ENCODE peak calls at places on chromosomes 1 and 21, in ten cellular contexts. T is foreskin fibroblast; Z is astrocyte of the spinal cord; J is neural crest cell; A is epithelial cell of esophagus; K is heart left ventricle; S is activated B cell treated with CpG ODN at 0.5 μM for 24 hours; V is fibroblast of the aortic adventitia; B is CD8-positive, alpha-beta T cell; F is spleen. P is an unnamed sample.

GRCh38 chr1:230757856-230758704 is 10.9 kb downstream of the CAPN9 start:
- DNase-seq in B (no peak), V (no peak), K (no peak), S (no peak), J (no peak), Z (no peak), A (no peak), T (no peak), F (no peak), P (no peak)

GRCh38 chr21:33834801-33835500 is 80.7 kb downstream of the ATP5PO start:
- DNase-seq in T (no peak), K (no peak), F (no peak), Z (no peak), V (no peak), A (no peak), S (no peak), B (peak), J (no peak), P (no peak)

GRCh38 chr1:25145775-25146381 is 86.4 kb downstream of the SYF2 start:
- DNase-seq in S (no peak), J (no peak), V (no peak), Z (no peak), A (no peak), F (no peak), B (no peak), T (no peak), K (no peak), P (peak)

GRCh38 chr21:46097826-46098286 is at the start of gene COL6A2:
- DNase-seq in A (no peak), Z (peak), F (peak), S (peak), B (peak), V (peak), T (peak), J (peak), K (peak), P (peak)

GRCh38 chr1:156508205-156508954 is 7.8 kb upstream of the MEF2D start:
- DNase-seq in T (peak), S (no peak), Z (peak), J (no peak), F (no peak), V (peak), A (no peak), B (no peak), K (peak), P (peak)

GRCh38 chr1:110307239-110307974 is 31.8 kb upstream of the RBM15 start:
- DNase-seq in T (no peak), Z (no peak), J (no peak), A (no peak), F (no peak), B (no peak), V (no peak), S (no peak), K (no peak), P (no peak)

GRCh38 chr21:44686000-44686781 is 4.2 kb upstream of the KRTAP12-1 start:
- DNase-seq in Z (no peak), K (peak), T (no peak), J (no peak), F (no peak), A (no peak), V (no peak), S (no peak), B (peak), P (no peak)

GRCh38 chr1:161287482-161288054 is 22.2 kb downstream of the MPZ start:
- DNase-seq in K (no peak), F (no peak), A (no peak), S (no peak), T (no peak), B (no peak), Z (no peak), J (no peak), V (no peak), P (no peak)

GRCh38 chr1:206833131-206833530 is 32.3 kb upstream of the IL20 start:
- DNase-seq in S (no peak), T (no peak), K (no peak), A (no peak), B (no peak), J (no peak), F (no peak), V (no peak), Z (no peak), P (no peak)

GRCh38 chr1:63326473-63327380 is 4.4 kb downstream of the FOXD3 start:
- DNase-seq in V (peak), F (no peak), T (peak), Z (no peak), S (no peak), B (no peak), A (no peak), J (peak), K (no peak), P (peak)

DNA sequence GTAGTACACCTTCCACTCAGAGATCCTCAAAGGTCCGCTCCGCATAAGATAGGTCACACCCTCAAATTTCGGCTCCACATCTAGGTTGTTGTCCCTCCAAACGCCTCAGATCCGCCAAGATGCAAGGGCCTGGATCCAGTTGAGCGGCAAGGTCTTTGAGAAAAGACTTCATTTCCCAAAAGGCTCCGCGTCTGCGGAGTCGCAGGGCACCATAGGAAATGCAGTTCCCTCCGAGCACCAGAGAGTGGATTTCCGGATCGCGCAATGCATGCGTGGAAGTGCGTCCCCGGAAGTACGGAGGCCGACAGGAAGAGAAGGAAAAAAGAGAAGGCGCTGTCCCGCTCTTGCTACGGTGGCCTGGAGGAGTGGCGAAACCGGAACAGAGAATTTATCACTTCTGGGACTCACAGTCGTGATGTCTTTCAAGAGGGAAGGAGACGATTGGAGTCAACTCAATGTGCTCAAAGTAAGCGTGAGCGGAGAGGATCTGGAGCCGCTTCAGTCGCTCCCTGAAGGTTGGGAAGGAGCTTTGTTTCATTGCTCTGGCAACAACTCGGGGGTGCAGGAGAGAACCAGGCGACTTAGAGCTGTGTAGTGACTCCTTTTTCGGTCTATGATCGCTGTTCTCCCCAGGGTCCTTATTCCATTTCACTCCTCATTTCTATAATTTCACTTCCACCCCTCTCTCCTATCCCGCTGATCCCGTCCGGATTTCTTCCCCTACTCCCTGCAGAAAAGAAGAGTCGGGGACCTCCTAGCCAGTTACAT is at the start of the genes LYSMD1 and SCNM1:
- DNase-seq in A (peak), S (peak), Z (peak), V (peak), F (peak), J (peak), K (peak), T (peak), B (peak), P (peak)
- TF ChIP-seq CTCF in A (no peak), S (no peak), Z (no peak), V (no peak), F (peak), J (no peak), K (peak), T (no peak), B (no peak), P (no peak)

DNA sequence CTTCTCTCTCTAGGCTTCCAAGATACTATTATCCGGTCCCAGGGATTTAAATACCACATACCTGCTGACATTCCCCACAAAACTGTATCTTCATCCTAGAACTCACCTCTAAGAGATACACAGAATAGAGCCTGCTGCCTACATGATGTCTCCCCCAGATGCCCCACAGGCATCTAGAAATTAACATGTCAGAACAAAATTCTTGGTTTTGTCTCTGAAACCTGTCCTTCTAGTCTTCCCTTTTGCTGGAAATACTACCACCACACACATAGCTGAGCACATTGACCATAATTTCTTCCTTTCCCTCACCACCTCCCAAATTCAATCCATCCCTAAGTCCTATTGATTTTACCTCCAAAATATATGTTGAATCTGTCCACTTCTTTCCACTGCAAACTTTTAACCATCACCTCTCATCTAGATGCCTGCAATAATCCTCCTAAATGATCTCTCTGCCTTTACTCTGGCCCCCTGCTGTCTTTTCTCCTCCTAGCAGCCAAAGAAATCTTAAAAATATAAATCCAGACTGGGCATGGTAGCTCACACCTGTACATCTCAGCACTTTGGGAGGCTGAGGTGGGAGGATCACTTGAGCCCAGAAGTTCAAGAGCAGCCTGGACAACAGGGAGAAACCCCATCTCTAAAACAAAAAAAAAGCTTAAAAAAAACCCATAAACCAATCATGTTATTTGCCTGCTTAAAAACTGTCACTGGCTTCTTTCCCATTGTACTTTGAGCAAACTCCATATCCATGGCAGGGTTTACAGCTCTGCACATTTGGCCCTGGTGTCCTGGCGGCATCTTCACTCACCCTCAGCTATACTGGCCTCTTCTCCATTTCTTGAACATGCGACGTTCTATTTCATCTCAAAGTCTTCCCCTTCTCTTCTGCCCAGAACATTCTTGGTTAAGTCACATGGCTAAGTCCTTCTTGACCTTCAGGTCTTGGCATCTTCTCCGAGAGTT is 6.2 kb upstream of the FAM76A start:
- DNase-seq in F (no peak), V (peak), S (no peak), Z (peak), B (no peak), K (no peak), T (peak), A (peak), J (no peak), P (no peak)
- TF ChIP-seq CTCF in F (peak), V (peak), S (no peak), Z (peak), B (peak), K (peak), T (peak), A (peak), J (peak), P (no peak)

DNA sequence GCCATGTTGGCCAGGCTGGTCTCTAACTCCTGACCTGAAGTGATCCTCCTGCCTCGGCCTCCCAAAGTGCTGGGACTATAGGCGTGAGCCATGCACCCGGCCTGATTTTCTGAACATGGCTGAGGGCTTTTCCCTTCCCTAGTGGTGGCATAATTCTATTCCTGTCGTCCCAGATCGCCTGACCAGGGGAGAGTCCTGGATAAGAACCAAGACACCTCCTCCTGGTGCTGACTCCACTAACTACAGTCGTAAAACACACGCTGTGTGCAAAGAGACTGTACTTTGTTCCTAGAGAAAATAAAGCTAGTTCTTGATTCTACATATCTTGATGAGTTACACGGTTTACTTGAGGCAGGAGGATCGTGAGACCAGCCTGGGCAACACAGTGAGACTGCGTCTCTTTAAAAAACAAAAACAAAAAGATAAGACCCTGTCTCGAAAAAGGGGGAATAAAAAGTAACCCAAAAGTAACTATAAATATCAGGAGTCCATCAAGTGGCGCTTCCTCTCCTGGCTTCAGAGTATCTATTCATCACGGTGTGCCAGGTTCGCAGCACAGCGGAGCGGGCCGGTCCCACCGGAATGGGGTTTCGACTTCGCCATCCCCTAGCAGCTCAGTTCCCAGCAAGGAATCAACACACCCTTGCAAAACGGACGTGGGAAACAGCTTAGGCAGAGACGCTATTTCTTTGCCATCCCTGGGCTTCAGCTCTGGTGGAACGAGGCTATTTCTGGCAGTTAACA is 973 bp downstream of the SDF4 start:
- DNase-seq in S (no peak), Z (peak), J (no peak), T (peak), K (no peak), B (no peak), F (no peak), A (peak), V (peak), P (no peak)
- TF ChIP-seq CTCF in S (no peak), Z (peak), J (no peak), T (peak), K (peak), B (no peak), F (no peak), A (peak), V (peak), P (no peak)

DNA sequence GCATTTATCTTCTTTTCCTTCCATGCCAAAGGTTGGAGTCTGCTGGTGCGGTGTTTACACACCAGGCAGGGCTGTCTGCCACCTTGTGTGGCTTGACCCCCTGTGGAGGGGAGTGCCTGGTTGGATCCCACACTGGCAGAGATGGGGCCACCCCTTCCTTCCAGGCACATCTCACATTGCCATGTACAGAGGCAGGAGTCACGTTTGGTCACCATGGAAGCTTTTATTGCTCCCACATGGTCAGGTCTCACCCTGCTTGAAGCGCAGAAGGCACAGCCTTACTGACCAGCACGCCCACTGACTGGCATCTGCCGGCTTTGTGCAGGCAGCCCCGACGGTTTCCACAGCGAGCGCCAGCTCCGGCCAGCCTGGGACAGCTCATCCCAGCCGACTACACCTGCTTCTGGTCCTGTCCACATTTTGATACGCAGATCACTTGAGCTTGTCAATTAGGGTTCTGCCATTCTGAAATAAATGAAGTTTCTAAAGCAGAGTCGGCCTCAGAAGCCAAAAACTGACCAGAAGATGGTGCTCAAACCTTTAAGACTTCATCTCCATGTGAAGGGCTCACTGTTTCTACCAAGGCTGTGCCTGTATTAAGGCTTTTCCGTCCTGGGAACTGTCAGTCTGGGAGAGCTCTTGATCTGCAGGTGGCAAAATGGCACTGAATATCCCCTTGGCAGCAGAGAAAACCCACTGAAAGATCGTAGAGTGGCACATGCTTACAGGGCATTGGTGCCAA is 35.6 kb upstream of the EPHA8 start:
- DNase-seq in B (no peak), Z (no peak), K (no peak), T (peak), V (peak), J (no peak), S (no peak), F (no peak), A (no peak), P (no peak)
- TF ChIP-seq CTCF in B (no peak), Z (peak), K (no peak), T (peak), V (peak), J (peak), S (no peak), F (peak), A (no peak), P (no peak)